ENCODE peak calls at places on chromosomes 4 and X, in five cellular contexts. F is GM12878, C is K562, U is H1, O is HepG2. V is an unnamed sample. For H3K36me3, the result is how much of the 10 kb centered on the place peaks cover.

GRCh38 chrX:23333842-23334535 is 660 bp upstream of the PTCHD1 start:
- DNase-seq in F (no peak), C (no peak), U (peak), O (no peak), V (peak)

GRCh38 chr4:8921465-8921864 is 49.8 kb upstream of the HMX1 start:
- DNase-seq in F (no peak), C (no peak), U (no peak), O (no peak), V (no peak)

GRCh38 chrX:105282077-105282476 is 61.6 kb upstream of the TEX13A start:
- DNase-seq in F (no peak), C (no peak), U (no peak), O (no peak), V (no peak)

GRCh38 chrX:11908371-11908770 is 150.3 kb downstream of the MSL3 start:
- DNase-seq in F (peak), C (no peak), U (no peak), O (peak), V (peak)

GRCh38 chrX:124720532-124720931 is 374.2 kb downstream of the SH2D1A start:
- DNase-seq in F (no peak), C (no peak), U (no peak), O (no peak), V (no peak)

GRCh38 chrX:136146614-136147319 is 566 bp upstream of the FHL1 start:
- DNase-seq in F (no peak), C (no peak), U (peak), O (no peak), V (peak)

GRCh38 chr4:22515888-22516541 is at the start of gene ADGRA3:
- DNase-seq in F (no peak), C (peak), U (peak), O (peak), V (peak)

GRCh38 chrX:133580630-133581029 is 165.3 kb upstream of the GPC4 start:
- DNase-seq in F (no peak), C (no peak), U (no peak), O (no peak), V (no peak)

GRCh38 chrX:131084145-131084544 is 26.0 kb downstream of the ARHGAP36 start:
- DNase-seq in F (no peak), C (no peak), U (no peak), O (no peak), V (no peak)

GRCh38 chr4:148782284-148782683 is 340.1 kb upstream of the NR3C2 start:
- DNase-seq in F (no peak), C (no peak), U (peak), O (no peak), V (peak)

GRCh38 chrX:51860679-51861078 is 32.7 kb upstream of the MAGED1 start:
- DNase-seq in F (no peak), C (peak), U (no peak), O (peak), V (peak)

GRCh38 chr4:55001538-55001937 is 123.9 kb downstream of the KDR start:
- DNase-seq in F (no peak), C (no peak), U (no peak), O (no peak), V (no peak)

GRCh38 chr4:107740381-107740780 is 20.3 kb upstream of the PAPSS1 start:
- DNase-seq in F (no peak), C (no peak), U (no peak), O (no peak), V (peak)

GRCh38 chr4:4460759-4461158 is 73.9 kb downstream of the NSG1 start:
- DNase-seq in F (no peak), C (no peak), U (no peak), O (no peak), V (no peak)
- H3K36me3 ChIP-seq in F (under half), C (under half), U (under half), O (under half), V (under half)

GRCh38 chr4:40262079-40262528 is 65.3 kb downstream of the RHOH start:
- DNase-seq in F (no peak), C (no peak), U (no peak), O (no peak), V (no peak)

GRCh38 chr4:40264497-40264896 is 67.7 kb downstream of the RHOH start:
- DNase-seq in F (no peak), C (no peak), U (no peak), O (no peak), V (no peak)

GRCh38 chr4:40262861-40263260 is 66.0 kb downstream of the RHOH start:
- DNase-seq in F (no peak), C (no peak), U (no peak), O (no peak), V (no peak)

GRCh38 chr4:40265910-40266274 is 69.1 kb downstream of the RHOH start:
- DNase-seq in F (no peak), C (no peak), U (no peak), O (no peak), V (no peak)

GRCh38 chr4:40264995-40265909 is 68.4 kb downstream of the RHOH start:
- DNase-seq in F (no peak), C (peak), U (no peak), O (no peak), V (no peak)
- TF ChIP-seq CREB1 in F (no peak), C (no peak), U (no peak), O (no peak), V (no peak)

GRCh38 chr4:81429607-81430006 is 42.1 kb downstream of the RASGEF1B start:
- DNase-seq in F (no peak), C (no peak), U (no peak), O (no peak), V (no peak)
- H3K36me3 ChIP-seq in F (under half), C (under half), U (under half), O (under half), V (under half)

DNA sequence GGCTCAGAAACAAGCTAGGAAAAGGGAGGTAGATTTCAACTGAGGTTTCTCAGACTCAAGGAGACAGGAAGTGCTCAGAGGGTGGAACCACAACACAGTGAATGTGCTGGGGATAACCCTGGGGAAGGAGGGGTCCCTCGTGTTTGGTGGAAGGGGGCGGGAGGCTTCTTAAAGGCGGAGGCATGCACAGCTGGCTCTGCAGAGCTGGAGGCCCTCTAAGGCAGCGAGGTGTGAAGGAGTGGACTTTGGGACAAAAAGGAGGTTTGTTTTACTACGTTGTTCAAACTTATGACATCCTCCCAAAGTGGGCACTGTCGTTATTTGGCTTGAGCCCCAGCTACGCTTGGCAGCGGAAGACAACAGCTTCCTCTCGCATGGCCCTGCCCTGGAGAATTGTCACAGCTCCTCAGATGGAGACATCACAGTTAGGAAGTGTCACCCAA is 21.7 kb upstream of the MTM1 start:
- DNase-seq in F (no peak), C (no peak), U (no peak), O (no peak), V (no peak)
- TF ChIP-seq CREB1 in F (no peak), C (no peak), U (no peak), O (no peak), V (no peak)

DNA sequence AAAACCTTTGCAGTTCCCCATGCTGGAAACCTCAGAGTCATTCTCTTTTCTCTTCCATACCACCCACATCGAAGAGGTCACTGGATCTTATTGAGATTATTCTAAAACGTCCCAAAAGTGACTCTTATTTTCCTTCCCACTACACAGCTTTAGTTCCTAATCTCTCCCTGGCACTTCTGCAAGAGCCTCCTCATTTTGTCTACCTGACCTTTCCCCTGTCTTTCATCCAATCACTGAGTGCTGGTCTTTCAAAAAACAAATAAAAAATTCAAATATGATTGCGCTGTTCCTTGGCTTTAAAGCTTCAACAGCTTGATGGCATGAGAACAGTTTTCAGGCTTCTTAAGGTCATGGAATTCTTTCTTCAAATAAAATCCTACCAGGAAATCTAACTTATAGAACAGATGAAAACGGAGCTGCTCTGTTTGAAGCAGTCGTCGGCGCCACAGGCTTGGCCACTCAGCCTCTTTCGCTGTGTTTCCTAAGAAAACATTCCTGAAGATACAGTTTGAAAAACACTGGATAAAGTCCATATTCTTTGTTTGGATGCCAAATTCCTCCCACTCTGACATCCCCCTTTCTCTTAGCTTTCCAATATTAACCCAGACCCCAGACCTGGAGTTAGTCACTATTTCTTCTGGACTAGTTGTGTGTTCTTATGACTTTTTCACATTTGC is 12.5 kb downstream of the SYTL5 start:
- DNase-seq in F (no peak), C (no peak), U (no peak), O (peak), V (no peak)
- H3K36me3 ChIP-seq in F (under half), C (under half), U (under half), O (under half), V (under half)

GRCh38 chr4:87423313-87424031 is 1.1 kb downstream of the NUDT9 start:
- DNase-seq in F (no peak), C (no peak), U (no peak), O (no peak), V (no peak)
- TF ChIP-seq CREB1 in F (no peak), C (no peak), U (no peak), O (no peak), V (no peak)

DNA sequence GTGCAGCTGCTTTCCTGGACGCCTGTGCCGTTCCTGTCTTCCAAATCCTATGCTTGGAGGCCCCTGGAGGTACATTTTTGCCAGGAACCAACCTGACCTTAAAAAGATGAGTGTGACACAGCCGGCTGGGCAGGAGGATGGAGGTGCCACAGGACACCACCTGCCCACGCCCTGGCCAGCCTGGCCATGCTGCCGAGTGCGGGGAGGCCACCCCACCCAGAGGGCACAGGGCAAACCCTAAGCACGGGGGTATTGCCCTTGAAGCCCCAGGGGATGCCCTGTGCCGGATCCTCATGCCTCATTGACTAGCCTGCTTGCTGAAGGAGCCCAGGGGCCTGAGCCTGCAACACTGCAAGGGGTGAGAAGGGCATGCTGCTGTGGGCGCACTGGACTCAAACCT is 20.1 kb downstream of the FGFR3 start:
- DNase-seq in F (no peak), C (no peak), U (no peak), O (no peak), V (no peak)
- H3K36me3 ChIP-seq in F (under half), C (half or more), U (under half), O (under half), V (under half)

DNA sequence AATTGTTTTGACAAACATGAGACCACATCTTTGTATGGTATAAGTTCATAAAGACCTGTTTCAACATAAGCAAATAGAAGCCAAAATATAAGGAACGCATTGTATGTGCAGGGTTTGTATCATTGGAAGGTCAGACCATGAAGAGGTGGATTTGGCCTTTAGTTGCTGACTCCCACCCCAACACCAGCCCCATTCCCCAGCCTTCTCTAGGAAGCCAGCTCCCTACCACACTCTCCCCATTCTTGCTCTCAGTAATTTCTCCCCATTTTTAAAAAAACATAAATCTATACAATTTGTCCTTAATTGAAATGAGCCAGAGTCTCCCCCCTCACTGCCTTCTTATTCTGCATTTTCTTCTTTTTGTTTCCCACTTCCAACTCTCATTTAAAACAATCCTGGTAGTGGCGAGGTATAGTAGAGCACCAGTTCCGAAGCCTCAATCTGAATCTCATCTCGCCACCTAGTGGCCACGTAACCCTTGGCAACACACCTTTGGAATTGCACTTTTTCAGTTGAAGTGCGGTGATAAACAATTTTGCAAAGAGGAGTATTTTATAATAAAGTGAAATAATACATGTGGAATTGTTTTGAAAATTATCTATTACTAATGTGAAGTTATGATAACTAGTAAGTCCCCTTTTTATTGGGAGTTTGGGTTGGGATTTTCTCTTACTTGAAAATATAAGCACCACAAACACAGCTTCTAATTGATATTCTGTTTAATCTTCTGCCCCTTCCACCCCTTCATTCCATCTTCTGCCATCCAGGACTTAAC is 126.6 kb downstream of the ASB9 start:
- DNase-seq in F (no peak), C (peak), U (peak), O (peak), V (peak)
- TF ChIP-seq CREB1 in F (no peak), C (no peak), U (no peak), O (no peak), V (no peak)

DNA sequence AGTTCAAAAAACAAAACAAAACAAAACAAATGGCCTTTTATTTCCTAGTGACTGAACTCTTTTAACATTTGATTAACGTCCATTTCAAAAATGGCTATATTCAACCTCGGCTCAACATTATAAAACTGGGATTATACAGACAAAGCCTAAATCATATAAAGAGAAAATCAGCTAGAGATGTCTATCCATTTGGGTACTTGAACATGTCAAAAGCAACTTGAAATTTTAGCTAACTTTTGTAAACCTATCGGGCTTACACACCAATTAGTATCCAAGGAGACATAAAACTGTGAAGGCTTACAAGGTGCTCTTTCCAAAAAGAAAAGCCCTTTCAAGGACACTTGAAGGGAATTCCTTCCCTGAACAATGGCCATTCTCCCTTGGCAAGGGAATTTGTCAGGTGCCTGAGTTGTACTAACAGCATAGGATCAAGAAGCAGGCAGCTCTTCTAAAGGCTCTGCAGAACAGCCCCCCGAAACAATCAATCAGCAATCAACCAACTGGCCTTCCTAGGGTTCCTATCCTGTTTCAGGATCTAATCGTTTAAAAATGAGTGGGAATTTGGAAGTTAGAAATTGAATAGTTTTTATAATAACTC is 633.7 kb upstream of the HTR2C start:
- DNase-seq in F (no peak), C (no peak), U (no peak), O (no peak), V (peak)
- H3K36me3 ChIP-seq in F (under half), C (under half), U (under half), O (under half), V (under half)

DNA sequence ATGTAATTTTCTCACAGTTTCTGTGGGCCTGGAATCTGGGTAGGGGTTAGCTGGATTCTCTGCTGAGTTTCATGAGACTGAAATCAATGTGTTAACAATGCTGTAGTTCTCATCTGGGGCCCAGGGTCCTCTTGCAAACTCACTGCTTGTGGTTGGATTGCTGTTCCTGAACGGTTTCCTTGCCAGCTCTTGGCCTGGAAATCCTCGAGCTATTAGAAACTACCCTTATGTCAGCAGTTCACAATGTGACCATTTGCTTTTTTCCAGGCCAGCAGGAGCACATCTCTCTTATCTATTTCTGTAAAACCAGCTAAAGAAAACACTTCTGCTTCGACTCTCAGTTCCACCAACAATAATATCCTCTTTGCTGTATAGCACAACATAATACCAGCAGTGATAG is 140.1 kb upstream of the TRAM1L1 start:
- DNase-seq in F (no peak), C (no peak), U (no peak), O (no peak), V (peak)
- TF ChIP-seq CREB1 in F (no peak), C (no peak), U (no peak), O (no peak), V (no peak)